ENCODE peak calls at places on chromosomes 1 and 21, in ten cellular contexts. Y is LHCN-M2; F is iris pigment epithelial cell; L is dorsolateral prefrontal cortex; S is activated CD8-positive, alpha-beta memory T cell treated with anti-CD3 and anti-CD28 coated beads for 4 hours; O is DMS153; Q is stimulated activated CD8-positive, alpha-beta memory T cell treated with anti-CD3 and anti-CD28 coated beads, Interleukin-15, amount 100 ng/mL, for 4 hours; G is transverse colon; R is effector memory CD8-positive, alpha-beta T cell; A is CD8-positive, alpha-beta memory T cell. D is an unnamed sample.

GRCh38 chr1:203395746-203396145 is 44.8 kb upstream of the FMOD start:
- DNase-seq in R (no peak), Y (no peak), O (no peak), A (no peak), S (no peak), Q (no peak), G (no peak), F (no peak), L (no peak), D (no peak)

GRCh38 chr21:42081138-42081537 is 10.0 kb downstream of the UMODL1 start:
- DNase-seq in A (no peak), R (no peak), O (no peak), F (no peak), G (no peak), Q (no peak), Y (no peak), S (no peak), L (no peak), D (no peak)

GRCh38 chr1:175045097-175045496 is 21.9 kb upstream of the MRPS14 start:
- DNase-seq in Y (no peak), R (no peak), O (no peak), G (no peak), Q (no peak), S (no peak), F (no peak), L (no peak), A (no peak), D (no peak)

GRCh38 chr21:32868631-32869454 is 97.3 kb upstream of the PAXBP1 start:
- DNase-seq in G (no peak), R (no peak), O (no peak), F (no peak), S (no peak), Y (peak; percentile 9), Q (no peak), L (no peak), A (no peak), D (no peak)

GRCh38 chr21:37819372-37819771 is 96.9 kb downstream of the KCNJ6 start:
- DNase-seq in Q (no peak), F (no peak), Y (no peak), A (no peak), O (no peak), L (no peak), S (no peak), R (no peak), G (no peak), D (no peak)

GRCh38 chr1:9397984-9398526 is 105.4 kb downstream of the SPSB1 start:
- DNase-seq in L (no peak), S (no peak), Y (peak; percentile 60), G (no peak), O (no peak), Q (no peak), R (no peak), A (no peak), F (peak; percentile 53), D (no peak)

GRCh38 chr1:164660415-164661174 is 101.6 kb downstream of the PBX1 start:
- DNase-seq in A (peak; percentile 62), Y (peak; percentile 35), G (no peak), L (no peak), O (peak; percentile 64), S (no peak), F (peak; percentile 70), R (no peak), Q (no peak), D (no peak)

GRCh38 chr1:53929349-53929945 is 16.1 kb downstream of the IFT25 start:
- DNase-seq in G (no peak), A (no peak), R (no peak), O (no peak), L (no peak), Y (no peak), F (no peak), Q (no peak), S (no peak), D (no peak)

GRCh38 chr1:9473032-9473792 is 66.1 kb upstream of the SLC25A33 start:
- DNase-seq in R (no peak), O (peak; percentile 72), S (no peak), Q (no peak), L (peak; percentile 26), A (no peak), G (peak; percentile 76), F (peak; percentile 93), Y (peak; percentile 90), D (no peak)

GRCh38 chr1:174953657-174954435 is 45.9 kb upstream of the CACYBP start:
- DNase-seq in L (no peak), F (no peak), A (no peak), Q (no peak), G (peak; percentile 57), Y (no peak), S (no peak), O (peak; percentile 98), R (no peak), D (no peak)

GRCh38 chr1:56627636-56628039 is 17.5 kb upstream of the PRKAA2 start:
- DNase-seq in S (no peak), A (no peak), L (no peak), O (peak; percentile 32), R (no peak), Y (peak; percentile 12), F (no peak), G (no peak), Q (no peak), D (no peak)

GRCh38 chr1:27527223-27527856 is 37.4 kb upstream of the WASF2 start:
- DNase-seq in S (no peak), L (no peak), R (peak; percentile 40), Q (no peak), O (peak; percentile 97), Y (peak; percentile 88), F (peak; percentile 76), G (peak; percentile 66), A (peak; percentile 77), D (no peak)

GRCh38 chr1:220785166-220786056 is 1.3 kb upstream of the MTARC1 start:
- DNase-seq in F (no peak), S (no peak), L (no peak), G (no peak), A (no peak), R (no peak), Q (no peak), Y (no peak), O (no peak), D (no peak)

GRCh38 chr1:59593798-59594790 is 220.7 kb upstream of the HOOK1 start:
- DNase-seq in L (no peak), A (no peak), O (no peak), R (no peak), G (no peak), F (no peak), Y (no peak), S (no peak), Q (no peak), D (no peak)

GRCh38 chr1:87594736-87595383 is 266.2 kb downstream of the LMO4 start:
- DNase-seq in Q (no peak), A (no peak), G (no peak), R (no peak), Y (no peak), O (no peak), F (peak; percentile 11), L (no peak), S (no peak), D (no peak)

GRCh38 chr1:63127376-63127775 is 195.0 kb upstream of the FOXD3 start:
- DNase-seq in Y (no peak), R (no peak), L (no peak), F (peak; percentile 47), Q (no peak), O (no peak), G (no peak), A (no peak), S (no peak), D (no peak)

GRCh38 chr21:19547951-19548635 is 1144.5 kb upstream of the TMPRSS15 start:
- DNase-seq in O (no peak), G (no peak), F (no peak), S (no peak), R (no peak), A (no peak), Y (no peak), L (no peak), Q (no peak), D (no peak)

GRCh38 chr1:108897865-108898720 is 21.3 kb downstream of the GPSM2 start:
- DNase-seq in F (peak; percentile 67), S (no peak), A (peak; percentile 46), G (peak; percentile 16), R (peak; percentile 29), O (peak; percentile 45), Y (peak; percentile 72), Q (peak; percentile 6), L (no peak), D (no peak)

GRCh38 chr1:12580054-12580887 is 37.7 kb downstream of the DHRS3 start:
- DNase-seq in A (no peak), F (peak; percentile 84), R (no peak), O (no peak), S (no peak), G (no peak), Q (no peak), L (no peak), Y (peak; percentile 85), D (no peak)

GRCh38 chr1:2169200-2169836 is 25.3 kb downstream of the FAAP20 start:
- DNase-seq in L (no peak), A (no peak), R (no peak), Q (no peak), O (no peak), S (no peak), F (no peak), Y (no peak), G (no peak), D (no peak)

GRCh38 chr1:209375681-209376360 is 207.7 kb upstream of the CAMK1G start:
- DNase-seq in S (no peak), R (no peak), Q (no peak), G (no peak), F (peak; percentile 74), Y (peak; percentile 45), L (no peak), A (no peak), O (peak; percentile 19), D (no peak)

GRCh38 chr1:160864173-160864572 is 1.5 kb upstream of the CD244 start:
- DNase-seq in G (no peak), S (no peak), Q (no peak), F (no peak), A (no peak), L (no peak), R (no peak), O (no peak), Y (no peak), D (no peak)

GRCh38 chr1:165631403-165632151 is 543 bp downstream of the MGST3 start:
- DNase-seq in G (peak; percentile 69), R (peak; percentile 15), Q (peak; percentile 19), S (no peak), Y (peak; percentile 84), O (no peak), A (no peak), L (peak; percentile 31), F (peak; percentile 93), D (peak; percentile 61)

GRCh38 chr1:17485280-17485679 is 45.8 kb upstream of the RCC2 start:
- DNase-seq in O (no peak), A (peak; percentile 15), Q (no peak), L (no peak), Y (no peak), S (no peak), F (peak; percentile 28), G (no peak), R (no peak), D (no peak)

GRCh38 chr1:239587066-239587465 is 200.7 kb downstream of the CHRM3 start:
- DNase-seq in Y (no peak), R (peak; percentile 32), A (peak; percentile 67), F (no peak), S (no peak), G (no peak), O (no peak), L (no peak), Q (peak; percentile 10), D (peak; percentile 2)

GRCh38 chr1:61082336-61083013 is at the start of gene NFIA:
- DNase-seq in F (peak; percentile 84), Q (no peak), O (no peak), A (peak; percentile 46), S (no peak), R (no peak), Y (peak; percentile 69), L (peak; percentile 36), G (peak; percentile 75), D (peak; percentile 41)

GRCh38 chr1:235375919-235376600 is 8.8 kb downstream of the TBCE start:
- DNase-seq in A (no peak), O (no peak), F (no peak), S (no peak), Y (no peak), L (no peak), Q (no peak), R (no peak), G (no peak), D (no peak)

GRCh38 chr1:58432813-58433668 is 113.5 kb downstream of the OMA1 start:
- DNase-seq in A (no peak), L (no peak), R (no peak), F (peak; percentile 88), Q (no peak), S (no peak), Y (peak; percentile 54), O (peak; percentile 3), G (no peak), D (no peak)

D was measured in activated CD4-positive, alpha-beta T cell treated with anti-CD3 and anti-CD28 coated beads, Interleukin-2, amount 50 U/mL, for 48 hours.